ENCODE peak calls at places on chromosomes 1 and 21, in nine cellular contexts. N is stimulated activated naive CD8-positive, alpha-beta T cell treated with anti-CD3 and anti-CD28 coated beads, Interleukin-15, amount 100 ng/mL, for 72 hours; A is GM12892; G is GM23338; H is T-helper 2 cell; B is NCI-H1417; C is endodermal cell; Y is D341Med; L is activated CD4-positive, alpha-beta T cell treated with anti-CD3 and anti-CD28 coated beads for 4 hours. D is an unnamed sample.

GRCh38 chr1:226125831-226126230 is 60.7 kb downstream of the ACBD3 start:
- DNase-seq in N (no peak), A (no peak), G (no peak), H (no peak), B (no peak), C (peak), Y (no peak), L (no peak), D (no peak)

GRCh38 chr1:180912211-180912800 is 391 bp upstream of the KIAA1614 start:
- DNase-seq in N (no peak), A (no peak), G (peak), H (no peak), B (peak), C (peak), Y (no peak), L (no peak), D (no peak)

GRCh38 chr1:211683396-211684297 is 8.2 kb upstream of the NEK2 start:
- DNase-seq in N (no peak), A (no peak), G (no peak), H (no peak), B (no peak), C (no peak), Y (no peak), L (no peak), D (no peak)

GRCh38 chr1:115341948-115342347 is 3.9 kb upstream of the NGF start:
- DNase-seq in N (no peak), A (no peak), G (no peak), H (no peak), B (no peak), C (no peak), Y (no peak), L (no peak), D (no peak)

GRCh38 chr21:43757601-43758000 is 18.5 kb downstream of the CSTB start:
- DNase-seq in N (no peak), A (no peak), G (no peak), H (no peak), B (no peak), C (no peak), Y (no peak), L (no peak), D (no peak)

GRCh38 chr1:110188116-110188618 is 21.9 kb upstream of the KCNC4 start:
- DNase-seq in N (no peak), A (no peak), G (no peak), H (no peak), B (peak), C (no peak), Y (no peak), L (no peak), D (no peak)

GRCh38 chr1:193614817-193615216 is 428.4 kb upstream of the B3GALT2 start:
- DNase-seq in N (no peak), A (no peak), G (no peak), H (peak), B (no peak), C (no peak), Y (no peak), L (no peak), D (no peak)

GRCh38 chr1:186104459-186104858 is 270.6 kb downstream of the TPR start:
- DNase-seq in N (no peak), A (no peak), G (no peak), H (no peak), B (no peak), C (no peak), Y (peak), L (no peak), D (no peak)

GRCh38 chr1:243268284-243268653 is 12.4 kb downstream of the SDCCAG8 start:
- DNase-seq in N (no peak), A (no peak), G (no peak), H (no peak), B (no peak), C (no peak), Y (no peak), L (no peak), D (no peak)

GRCh38 chr1:7375329-7375728 is 395.8 kb upstream of the VAMP3 start:
- DNase-seq in N (no peak), A (no peak), G (no peak), H (no peak), B (peak), C (peak), Y (no peak), L (no peak), D (no peak)

GRCh38 chr21:26515257-26515656 is 57.8 kb downstream of the CYYR1 start:
- DNase-seq in N (no peak), A (no peak), G (no peak), H (no peak), B (no peak), C (no peak), Y (no peak), L (no peak), D (no peak)

GRCh38 chr1:167450843-167451242 is 67.5 kb downstream of the CD247 start:
- DNase-seq in N (no peak), A (no peak), G (no peak), H (no peak), B (no peak), C (no peak), Y (no peak), L (no peak), D (no peak)

GRCh38 chr1:27153549-27153886 is 1.4 kb downstream of the SLC9A1 start:
- DNase-seq in N (no peak), A (no peak), G (no peak), H (no peak), B (no peak), C (peak), Y (no peak), L (no peak), D (no peak)

GRCh38 chr1:175978926-175979325 is 228.2 kb downstream of the COP1 start:
- DNase-seq in N (no peak), A (no peak), G (no peak), H (no peak), B (no peak), C (no peak), Y (no peak), L (no peak), D (no peak)

D was measured in activated naive CD4-positive, alpha-beta T cell treated with anti-CD3 and anti-CD28 coated beads, Interleukin-2, amount 50 U/mL, for 16 hours.